ENCODE peak calls at places on chromosomes 5 and 9, in four cellular contexts. F is NCI-H146; S is stimulated activated CD4-positive, alpha-beta T cell treated with anti-CD3 and anti-CD28 coated beads, TNF-alpha, amount 100 ng/mL, for 1 hour; U is BE2C. V is an unnamed sample.

GRCh38 chr9:91163441-91163772 is 198.3 kb downstream of the AUH start:
- DNase-seq in F (no peak), U (no peak), S (no peak), V (no peak)

GRCh38 chr9:105064248-105065118 is 136.5 kb upstream of the ABCA1 start:
- DNase-seq in U (peak; percentile 97), F (peak; percentile 5), S (no peak), V (peak; percentile 61)

GRCh38 chr5:132065951-132066701 is 5.7 kb downstream of the IL3 start:
- DNase-seq in F (no peak), S (no peak), U (no peak), V (no peak)

GRCh38 chr9:75197521-75197920 is 109.2 kb downstream of the OSTF1 start:
- DNase-seq in F (no peak), S (no peak), U (no peak), V (no peak)

GRCh38 chr5:36531401-36531800 is 75.0 kb upstream of the SLC1A3 start:
- DNase-seq in U (no peak), S (no peak), F (no peak), V (no peak)

GRCh38 chr5:158180407-158180806 is 321.5 kb upstream of the CLINT1 start:
- DNase-seq in S (no peak), F (no peak), U (no peak), V (no peak)

GRCh38 chr5:36630201-36630968 is 24.0 kb downstream of the SLC1A3 start:
- DNase-seq in F (no peak), U (no peak), S (no peak), V (no peak)

GRCh38 chr5:141969783-141970741 is 1.2 kb downstream of the RNF14 start:
- DNase-seq in F (no peak), S (no peak), U (no peak), V (no peak)

GRCh38 chr5:97281257-97281656 is 98.2 kb upstream of the RIOK2 start:
- DNase-seq in U (no peak), S (no peak), F (no peak), V (no peak)

GRCh38 chr5:93252165-93252564 is 328.9 kb downstream of the NR2F1-AS1 start:
- DNase-seq in U (peak; percentile 19), F (no peak), S (no peak), V (peak; percentile 11)

GRCh38 chr5:91092859-91093843 is 290.0 kb downstream of the ARRDC3 start:
- DNase-seq in S (no peak), U (no peak), F (no peak), V (no peak)

V was measured in Calu3.